ENCODE peak calls at places on chromosomes 1 and 21, in four cellular contexts. T, L, O and N are unnamed samples.
A peak's percentile ranks its signal among the peaks of the same experiment; 100 is the strongest.

GRCh38 chr1:154145986-154146385 is 8.9 kb downstream of the NUP210L start:
- DNase-seq in T (no peak), L (no peak), O (no peak), N (no peak)

GRCh38 chr1:172907834-172908326 is 142.9 kb downstream of the TNFSF18 start:
- DNase-seq in T (no peak), L (no peak), O (no peak), N (no peak)

GRCh38 chr1:58576727-58577675 is at the start of gene TACSTD2:
- DNase-seq in T (no peak), L (peak; percentile 63), O (no peak), N (no peak)

GRCh38 chr1:20485527-20486456 is at the start of gene CAMK2N1:
- DNase-seq in T (no peak), L (peak; percentile 46), O (peak; percentile 4), N (no peak)

GRCh38 chr1:208513799-208514198 is 269.6 kb upstream of the PLXNA2 start:
- DNase-seq in T (no peak), L (no peak), O (no peak), N (no peak)

GRCh38 chr1:109994654-109995053 is 10.1 kb downstream of the AHCYL1 start:
- DNase-seq in T (no peak), L (no peak), O (no peak), N (no peak)

GRCh38 chr1:119773711-119774241 is 5.1 kb upstream of the HMGCS2 start:
- DNase-seq in T (peak; percentile 36), L (no peak), O (peak; percentile 2), N (peak; percentile 29)

GRCh38 chr1:158998781-158999161 is 10.9 kb upstream of the IFI16 start:
- DNase-seq in T (no peak), L (peak; percentile 61), O (peak; percentile 57), N (no peak)

GRCh38 chr1:87495147-87495546 is 166.5 kb downstream of the LMO4 start:
- DNase-seq in T (no peak), L (no peak), O (no peak), N (no peak)

GRCh38 chr1:156903328-156904091 is 10.0 kb downstream of the PEAR1 start:
- DNase-seq in T (no peak), L (no peak), O (no peak), N (no peak)

GRCh38 chr1:2194319-2194897 is at the start of gene FAAP20:
- DNase-seq in T (no peak), L (peak; percentile 65), O (no peak), N (no peak)

GRCh38 chr1:226631229-226632000 is 82.9 kb downstream of the STUM start:
- DNase-seq in T (no peak), L (no peak), O (no peak), N (no peak)

GRCh38 chr1:167090289-167090942 is at the start of gene GPA33:
- DNase-seq in T (no peak), L (no peak), O (no peak), N (no peak)

GRCh38 chr1:31111290-31111951 is 45.9 kb upstream of the PUM1 start:
- DNase-seq in T (no peak), L (no peak), O (peak; percentile 4), N (peak; percentile 51)

GRCh38 chr21:32113486-32113885 is 165.4 kb downstream of the MIS18A start:
- DNase-seq in T (no peak), L (no peak), O (no peak), N (no peak)

GRCh38 chr1:204578867-204579664 is 62.9 kb downstream of the MDM4 start:
- DNase-seq in T (no peak), L (no peak), O (no peak), N (no peak)

GRCh38 chr21:25115021-25115420 is 492.3 kb downstream of the MRPL39 start:
- DNase-seq in T (no peak), L (no peak), O (peak; percentile 49), N (no peak)

GRCh38 chr21:35424122-35424521 is 375.0 kb upstream of the RUNX1 start:
- DNase-seq in T (no peak), L (no peak), O (no peak), N (no peak)

GRCh38 chr1:178330848-178331497 is 165.8 kb downstream of the CLEC20A start:
- DNase-seq in T (no peak), L (no peak), O (no peak), N (no peak)

GRCh38 chr1:50023292-50024159 is at the start of gene AGBL4:
- DNase-seq in T (no peak), L (peak; percentile 15), O (no peak), N (no peak)

GRCh38 chr1:77378723-77379533 is 97.1 kb downstream of the AK5 start:
- DNase-seq in T (no peak), L (peak; percentile 66), O (peak; percentile 65), N (no peak)

GRCh38 chr1:14259191-14259757 is 339.2 kb upstream of the KAZN start:
- DNase-seq in T (no peak), L (no peak), O (no peak), N (no peak)

GRCh38 chr1:156821801-156822200 is 5.2 kb upstream of the SH2D2A start:
- DNase-seq in T (peak; percentile 19), L (no peak), O (no peak), N (no peak)

GRCh38 chr1:215878128-215878527 is 311.0 kb downstream of the KCTD3 start:
- DNase-seq in T (no peak), L (no peak), O (no peak), N (no peak)

GRCh38 chr1:84117868-84118267 is 26.2 kb upstream of the PRKACB start:
- DNase-seq in T (no peak), L (no peak), O (no peak), N (peak; percentile 46)